ENCODE peak calls at places on chromosomes 1 and 21, in eight cellular contexts. B is IMR-90; Z is AG04450; K is CD8-positive, alpha-beta memory T cell; Y is heart right ventricle; R is aorta; Q is CD4-positive, CD25-positive, alpha-beta regulatory T cell; J is HCT116. W is an unnamed sample.

GRCh38 chr1:244815600-244816099 is 19.8 kb upstream of the COX20 start:
- DNase-seq in B (no peak), Z (no peak), K (no peak), Y (no peak), R (no peak), Q (no peak), J (no peak), W (no peak)

GRCh38 chr21:26148834-26149354 is 21.7 kb downstream of the APP start:
- DNase-seq in B (peak; percentile 69), Z (no peak), K (no peak), Y (no peak), R (no peak), Q (no peak), J (no peak), W (no peak)

GRCh38 chr1:11979453-11979817 is 809 bp upstream of the MFN2 start:
- DNase-seq in B (no peak), Z (no peak), K (no peak), Y (no peak), R (peak; percentile 69), Q (no peak), J (no peak), W (no peak)

GRCh38 chr1:116503535-116504307 is 67.1 kb downstream of the CD58 start:
- DNase-seq in B (no peak), Z (no peak), K (peak; percentile 23), Y (no peak), R (no peak), Q (no peak), J (no peak), W (no peak)

GRCh38 chr1:111441573-111442192 is 7.4 kb downstream of the WDR77 start:
- DNase-seq in B (peak; percentile 25), Z (no peak), K (peak; percentile 52), Y (no peak), R (no peak), Q (peak; percentile 29), J (no peak), W (peak; percentile 73)

GRCh38 chr1:115565353-115565752 is 76.4 kb upstream of the VANGL1 start:
- DNase-seq in B (no peak), Z (no peak), K (no peak), Y (no peak), R (no peak), Q (no peak), J (no peak), W (no peak)

GRCh38 chr1:229928767-229929166 is 138.3 kb upstream of the GALNT2 start:
- DNase-seq in B (no peak), Z (no peak), K (no peak), Y (no peak), R (no peak), Q (no peak), J (no peak), W (no peak)

GRCh38 chr21:15289896-15290841 is 225.4 kb upstream of the NRIP1 start:
- DNase-seq in B (no peak), Z (no peak), K (no peak), Y (peak; percentile 19), R (no peak), Q (no peak), J (no peak), W (no peak)

GRCh38 chr1:158163000-158163947 is 17.4 kb upstream of the CD1D start:
- DNase-seq in B (no peak), Z (no peak), K (no peak), Y (no peak), R (no peak), Q (no peak), J (no peak), W (no peak)

GRCh38 chr1:241592273-241592958 is 47.8 kb downstream of the CHML start:
- DNase-seq in B (peak; percentile 82), Z (no peak), K (no peak), Y (no peak), R (no peak), Q (no peak), J (peak; percentile 48), W (no peak)

GRCh38 chr21:42063578-42064521 is 7.3 kb upstream of the UMODL1 start:
- DNase-seq in B (no peak), Z (no peak), K (peak; percentile 56), Y (no peak), R (no peak), Q (peak; percentile 43), J (no peak), W (peak; percentile 67)

GRCh38 chr1:60970081-60970509 is 112.3 kb upstream of the NFIA start:
- DNase-seq in B (peak; percentile 23), Z (no peak), K (no peak), Y (no peak), R (no peak), Q (no peak), J (no peak), W (no peak)

GRCh38 chr1:228291906-228292608 is 84.2 kb downstream of the OBSCN start:
- DNase-seq in B (no peak), Z (no peak), K (no peak), Y (no peak), R (peak; percentile 27), Q (no peak), J (no peak), W (no peak)

GRCh38 chr1:246724725-246725095 is 501 bp downstream of the SCCPDH start:
- DNase-seq in B (peak; percentile 46), Z (no peak), K (no peak), Y (no peak), R (no peak), Q (no peak), J (no peak), W (no peak)

GRCh38 chr1:160024195-160024905 is 7.4 kb downstream of the PIGM start:
- DNase-seq in B (no peak), Z (no peak), K (no peak), Y (no peak), R (no peak), Q (no peak), J (no peak), W (no peak)

GRCh38 chr21:36429672-36430546 is 44.7 kb downstream of the CHAF1B start:
- DNase-seq in B (peak; percentile 100), Z (peak; percentile 97), K (peak; percentile 32), Y (peak; percentile 72), R (peak; percentile 93), Q (peak; percentile 20), J (peak; percentile 95), W (peak; percentile 30)

GRCh38 chr1:246269466-246269865 is 237.6 kb downstream of the SMYD3 start:
- DNase-seq in B (no peak), Z (no peak), K (no peak), Y (no peak), R (no peak), Q (no peak), J (no peak), W (no peak)

GRCh38 chr1:114833421-114833820 is 21.2 kb upstream of the SYCP1 start:
- DNase-seq in B (peak; percentile 24), Z (no peak), K (no peak), Y (no peak), R (no peak), Q (no peak), J (no peak), W (no peak)

GRCh38 chr1:39360726-39361125 is 130.7 kb upstream of the BMP8A start:
- DNase-seq in B (no peak), Z (no peak), K (no peak), Y (no peak), R (no peak), Q (no peak), J (no peak), W (no peak)

GRCh38 chr1:1858382-1859086 is 32.4 kb downstream of the GNB1 start:
- DNase-seq in B (peak; percentile 81), Z (no peak), K (peak; percentile 16), Y (peak; percentile 95), R (peak; percentile 87), Q (peak; percentile 27), J (no peak), W (no peak)

GRCh38 chr1:95951291-95951690 is 717.3 kb downstream of the RWDD3 start:
- DNase-seq in B (no peak), Z (no peak), K (no peak), Y (no peak), R (no peak), Q (no peak), J (no peak), W (no peak)

GRCh38 chr1:71463144-71463543 is 382.3 kb upstream of the ZRANB2 start:
- DNase-seq in B (peak; percentile 30), Z (no peak), K (no peak), Y (no peak), R (no peak), Q (no peak), J (no peak), W (no peak)

GRCh38 chr1:147539122-147539575 is 2.2 kb upstream of the BCL9 start:
- DNase-seq in B (peak; percentile 98), Z (peak; percentile 80), K (no peak), Y (peak; percentile 36), R (no peak), Q (no peak), J (peak; percentile 85), W (no peak)

GRCh38 chr1:147534386-147534785 is 6.9 kb upstream of the BCL9 start:
- DNase-seq in B (peak; percentile 26), Z (no peak), K (no peak), Y (no peak), R (no peak), Q (no peak), J (no peak), W (no peak)
- H3K27ac ChIP-seq in B (no peak overlapping the region), Z (no peak overlapping the region), K (no peak overlapping the region), Y (no peak overlapping the region), R (no peak overlapping the region), Q (no peak overlapping the region), J (no peak overlapping the region), W (no peak overlapping the region)

GRCh38 chr1:45974541-45975269 is 157.7 kb downstream of the PIK3R3 start:
- DNase-seq in B (peak; percentile 68), Z (no peak), K (no peak), Y (no peak), R (no peak), Q (no peak), J (no peak), W (no peak)
- H3K27ac ChIP-seq in B (no peak overlapping the region), Z (no peak overlapping the region), K (no peak overlapping the region), Y (no peak overlapping the region), R (no peak overlapping the region), Q (no peak overlapping the region), J (no peak overlapping the region), W (no peak overlapping the region)

GRCh38 chr1:20534659-20535417 is 17.5 kb upstream of the FAM43B start:
- DNase-seq in B (no peak), Z (no peak), K (no peak), Y (peak; percentile 11), R (no peak), Q (no peak), J (no peak), W (no peak)

GRCh38 chr1:20540281-20540680 is 12.1 kb upstream of the FAM43B start:
- DNase-seq in B (peak; percentile 44), Z (no peak), K (no peak), Y (no peak), R (no peak), Q (no peak), J (no peak), W (no peak)

GRCh38 chr1:20533635-20534034 is 18.7 kb upstream of the FAM43B start:
- DNase-seq in B (no peak), Z (no peak), K (no peak), Y (no peak), R (no peak), Q (no peak), J (no peak), W (no peak)

GRCh38 chr1:20538227-20538626 is 14.1 kb upstream of the FAM43B start:
- DNase-seq in B (no peak), Z (no peak), K (no peak), Y (no peak), R (no peak), Q (no peak), J (no peak), W (no peak)

GRCh38 chr1:20538760-20539551 is 13.4 kb upstream of the FAM43B start:
- DNase-seq in B (no peak), Z (no peak), K (no peak), Y (no peak), R (no peak), Q (no peak), J (no peak), W (no peak)
- H3K27ac ChIP-seq in B (no peak overlapping the region), Z (no peak overlapping the region), K (no peak overlapping the region), Y (no peak overlapping the region), R (no peak overlapping the region), Q (no peak overlapping the region), J (no peak overlapping the region), W (no peak overlapping the region)

GRCh38 chr1:3717715-3718601 is 34.3 kb upstream of the CCDC27 start:
- DNase-seq in B (no peak), Z (no peak), K (no peak), Y (no peak), R (no peak), Q (no peak), J (no peak), W (no peak)
- H3K27ac ChIP-seq in B (no peak overlapping the region), Z (no peak overlapping the region), K (no peak overlapping the region), Y (no peak overlapping the region), R (no peak overlapping the region), Q (no peak overlapping the region), J (no peak overlapping the region), W (no peak overlapping the region)